ENCODE peak calls at places on chromosomes 11 and 22, in four cellular contexts. One of them, this sample, is unnamed.
A peak's percentile ranks its signal among the peaks of the same experiment; 100 is the strongest.

GRCh38 chr11:33970984-33971466 is 79.1 kb upstream of the LMO2 start:
- DNase-seq in fibroblast of lung: peak; percentile 47
- DNase-seq in hippocampal formation: peak; percentile 35
- DNase-seq in GF-D8: peak; percentile 21
- DNase-seq in this sample: peak; percentile 35

GRCh38 chr11:128941573-128942271 is 949 bp downstream of the TP53AIP1 start:
- DNase-seq in fibroblast of lung: no peak
- DNase-seq in hippocampal formation: no peak
- DNase-seq in GF-D8: no peak
- DNase-seq in this sample: no peak

GRCh38 chr22:31945478-31945815 is 1.1 kb downstream of the YWHAH start:
- DNase-seq in fibroblast of lung: no peak
- DNase-seq in hippocampal formation: no peak
- DNase-seq in GF-D8: no peak
- DNase-seq in this sample: no peak

GRCh38 chr11:121610706-121611105 is 157.9 kb upstream of the SORL1-AS1 start:
- DNase-seq in fibroblast of lung: no peak
- DNase-seq in hippocampal formation: peak; percentile 48
- DNase-seq in GF-D8: no peak
- DNase-seq in this sample: no peak

GRCh38 chr11:59607703-59608454 is 7.7 kb downstream of the OSBP start:
- DNase-seq in fibroblast of lung: no peak
- DNase-seq in hippocampal formation: no peak
- DNase-seq in GF-D8: no peak
- DNase-seq in this sample: no peak

GRCh38 chr11:111606986-111607385 is 4.7 kb downstream of the SIK2 start:
- DNase-seq in fibroblast of lung: peak; percentile 68
- DNase-seq in hippocampal formation: no peak
- DNase-seq in GF-D8: no peak
- DNase-seq in this sample: no peak

GRCh38 chr11:117473692-117474091 is 146.0 kb downstream of the CEP164 start:
- DNase-seq in fibroblast of lung: no peak
- DNase-seq in hippocampal formation: no peak
- DNase-seq in GF-D8: no peak
- DNase-seq in this sample: no peak

GRCh38 chr22:39645532-39645931 is 75.0 kb downstream of the CACNA1I start:
- DNase-seq in fibroblast of lung: no peak
- DNase-seq in hippocampal formation: no peak
- DNase-seq in GF-D8: no peak
- DNase-seq in this sample: no peak

GRCh38 chr11:93662177-93662575 is 694 bp downstream of the CEP295 start:
- DNase-seq in fibroblast of lung: no peak
- DNase-seq in hippocampal formation: no peak
- DNase-seq in GF-D8: no peak
- DNase-seq in this sample: no peak

GRCh38 chr11:60968223-60968622 is 3.3 kb upstream of the CD6 start:
- DNase-seq in fibroblast of lung: no peak
- DNase-seq in hippocampal formation: no peak
- DNase-seq in GF-D8: no peak
- DNase-seq in this sample: no peak

This sample was measured in ovary.